ENCODE peak calls at places on chromosomes 7 and 10, in four cellular contexts. One of them, this sample, is unnamed.
A peak's percentile ranks its signal among the peaks of the same experiment; 100 is the strongest.

GRCh38 chr10:26372513-26373354 is 65.4 kb upstream of the APBB1IP start:
- DNase-seq in IMR-90: no peak
- DNase-seq in H9: no peak
- DNase-seq in mesendoderm: no peak
- DNase-seq in this sample: no peak

GRCh38 chr10:23081891-23082290 is 13.5 kb upstream of the MSRB2 start:
- DNase-seq in IMR-90: peak; percentile 9
- DNase-seq in H9: no peak
- DNase-seq in mesendoderm: peak; percentile 56
- DNase-seq in this sample: no peak

GRCh38 chr7:37409456-37409855 is 39.2 kb downstream of the ELMO1 start:
- DNase-seq in IMR-90: no peak
- DNase-seq in H9: no peak
- DNase-seq in mesendoderm: no peak
- DNase-seq in this sample: no peak

GRCh38 chr7:98202367-98203195 is 8.7 kb upstream of the BHLHA15 start:
- DNase-seq in IMR-90: no peak
- DNase-seq in H9: no peak
- DNase-seq in mesendoderm: no peak
- DNase-seq in this sample: no peak

GRCh38 chr10:44756235-44756634 is 154.9 kb upstream of the TMEM72 start:
- DNase-seq in IMR-90: peak; percentile 82
- DNase-seq in H9: no peak
- DNase-seq in mesendoderm: no peak
- DNase-seq in this sample: no peak

GRCh38 chr7:100441641-100442535 is 5.6 kb upstream of the PPP1R35 start:
- DNase-seq in IMR-90: no peak
- DNase-seq in H9: no peak
- DNase-seq in mesendoderm: no peak
- DNase-seq in this sample: no peak

GRCh38 chr7:150695654-150696053 is 10.1 kb downstream of the GIMAP2 start:
- DNase-seq in IMR-90: no peak
- DNase-seq in H9: no peak
- DNase-seq in mesendoderm: no peak
- DNase-seq in this sample: no peak

GRCh38 chr7:76020031-76020714 is 25.8 kb upstream of the TMEM120A start:
- DNase-seq in IMR-90: peak; percentile 54
- DNase-seq in H9: peak; percentile 71
- DNase-seq in mesendoderm: peak; percentile 73
- DNase-seq in this sample: peak; percentile 90

GRCh38 chr10:129993621-129994020 is 29.5 kb upstream of the EBF3 start:
- DNase-seq in IMR-90: peak; percentile 56
- DNase-seq in H9: no peak
- DNase-seq in mesendoderm: peak; percentile 16
- DNase-seq in this sample: no peak

GRCh38 chr10:130479906-130480305 is 343.7 kb downstream of the GLRX3 start:
- DNase-seq in IMR-90: no peak
- DNase-seq in H9: no peak
- DNase-seq in mesendoderm: no peak
- DNase-seq in this sample: no peak

GRCh38 chr10:11823989-11824346 is 812 bp downstream of the PROSER2 start:
- DNase-seq in IMR-90: peak; percentile 15
- DNase-seq in H9: no peak
- DNase-seq in mesendoderm: no peak
- DNase-seq in this sample: no peak

GRCh38 chr10:75632750-75633462 is 201.5 kb downstream of the LRMDA start:
- DNase-seq in IMR-90: no peak
- DNase-seq in H9: no peak
- DNase-seq in mesendoderm: no peak
- DNase-seq in this sample: no peak

GRCh38 chr10:75634947-75635346 is 203.5 kb downstream of the LRMDA start:
- DNase-seq in IMR-90: no peak
- DNase-seq in H9: no peak
- DNase-seq in mesendoderm: no peak
- DNase-seq in this sample: no peak

GRCh38 chr10:75633568-75633967 is 202.1 kb downstream of the LRMDA start:
- DNase-seq in IMR-90: no peak
- DNase-seq in H9: no peak
- DNase-seq in mesendoderm: no peak
- DNase-seq in this sample: no peak

GRCh38 chr10:75630746-75631145 is 199.3 kb downstream of the LRMDA start:
- DNase-seq in IMR-90: no peak
- DNase-seq in H9: no peak
- DNase-seq in mesendoderm: no peak
- DNase-seq in this sample: no peak
- H3K56ac ChIP-seq in IMR-90: no peak overlapping the region
- H3K56ac ChIP-seq in H9: no peak overlapping the region
- H3K56ac ChIP-seq in mesendoderm: no peak overlapping the region
- H3K56ac ChIP-seq in this sample: no peak overlapping the region

GRCh38 chr7:666454-667292 is 59.8 kb upstream of the DNAAF5 start:
- DNase-seq in IMR-90: no peak
- DNase-seq in H9: no peak
- DNase-seq in mesendoderm: no peak
- DNase-seq in this sample: no peak
- H3K56ac ChIP-seq in IMR-90: no peak overlapping the region
- H3K56ac ChIP-seq in H9: no peak overlapping the region
- H3K56ac ChIP-seq in mesendoderm: no peak overlapping the region
- H3K56ac ChIP-seq in this sample: peak overlapping the region; percentile 97

GRCh38 chr7:134804854-134805253 is 25.4 kb downstream of the CALD1 start:
- DNase-seq in IMR-90: peak; percentile 38
- DNase-seq in H9: no peak
- DNase-seq in mesendoderm: no peak
- DNase-seq in this sample: no peak

GRCh38 chr7:134804351-134804750 is 24.9 kb downstream of the CALD1 start:
- DNase-seq in IMR-90: peak; percentile 69
- DNase-seq in H9: no peak
- DNase-seq in mesendoderm: peak; percentile 80
- DNase-seq in this sample: no peak

GRCh38 chr7:134809611-134810010 is 30.2 kb downstream of the CALD1 start:
- DNase-seq in IMR-90: no peak
- DNase-seq in H9: no peak
- DNase-seq in mesendoderm: no peak
- DNase-seq in this sample: no peak

GRCh38 chr7:134802762-134803161 is 23.3 kb downstream of the CALD1 start:
- DNase-seq in IMR-90: no peak
- DNase-seq in H9: no peak
- DNase-seq in mesendoderm: no peak
- DNase-seq in this sample: no peak

DNA sequence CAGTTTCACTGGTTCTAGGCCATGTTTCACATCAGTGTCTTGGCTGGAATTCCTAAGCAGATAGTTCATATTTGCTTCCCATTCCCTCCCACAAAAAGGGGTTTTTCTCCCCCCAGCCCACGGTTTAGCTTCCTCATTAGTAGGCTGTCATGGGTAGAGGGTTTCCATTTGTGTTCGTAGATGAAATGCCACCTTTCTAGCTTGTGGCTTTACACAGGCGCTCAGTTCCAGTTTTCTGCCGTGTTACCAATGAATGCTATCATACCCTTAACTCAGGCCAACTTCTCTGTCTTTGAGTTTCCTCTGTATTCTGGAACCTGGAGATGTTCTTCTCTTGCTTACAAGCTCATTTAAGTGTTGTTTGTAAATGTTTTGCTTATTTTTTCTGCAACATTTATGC is 26.8 kb downstream of the CALD1 start:
- DNase-seq in IMR-90: no peak
- DNase-seq in H9: no peak
- DNase-seq in mesendoderm: no peak
- DNase-seq in this sample: no peak
- H3K56ac ChIP-seq in IMR-90: no peak overlapping the region
- H3K56ac ChIP-seq in H9: no peak overlapping the region
- H3K56ac ChIP-seq in mesendoderm: no peak overlapping the region
- H3K56ac ChIP-seq in this sample: no peak overlapping the region

GRCh38 chr10:1410469-1411395 is 326.6 kb downstream of the ADARB2 start:
- DNase-seq in IMR-90: no peak
- DNase-seq in H9: no peak
- DNase-seq in mesendoderm: no peak
- DNase-seq in this sample: no peak

GRCh38 chr10:1410032-1410431 is 327.3 kb downstream of the ADARB2 start:
- DNase-seq in IMR-90: no peak
- DNase-seq in H9: no peak
- DNase-seq in mesendoderm: no peak
- DNase-seq in this sample: no peak

GRCh38 chr10:1412531-1413189 is 324.7 kb downstream of the ADARB2 start:
- DNase-seq in IMR-90: no peak
- DNase-seq in H9: no peak
- DNase-seq in mesendoderm: no peak
- DNase-seq in this sample: no peak

GRCh38 chr10:1411956-1412355 is 325.4 kb downstream of the ADARB2 start:
- DNase-seq in IMR-90: no peak
- DNase-seq in H9: no peak
- DNase-seq in mesendoderm: no peak
- DNase-seq in this sample: no peak

GRCh38 chr10:1411451-1411850 is 325.9 kb downstream of the ADARB2 start:
- DNase-seq in IMR-90: no peak
- DNase-seq in H9: no peak
- DNase-seq in mesendoderm: no peak
- DNase-seq in this sample: no peak
- H3K56ac ChIP-seq in IMR-90: no peak overlapping the region
- H3K56ac ChIP-seq in H9: no peak overlapping the region
- H3K56ac ChIP-seq in mesendoderm: no peak overlapping the region
- H3K56ac ChIP-seq in this sample: no peak overlapping the region

DNA sequence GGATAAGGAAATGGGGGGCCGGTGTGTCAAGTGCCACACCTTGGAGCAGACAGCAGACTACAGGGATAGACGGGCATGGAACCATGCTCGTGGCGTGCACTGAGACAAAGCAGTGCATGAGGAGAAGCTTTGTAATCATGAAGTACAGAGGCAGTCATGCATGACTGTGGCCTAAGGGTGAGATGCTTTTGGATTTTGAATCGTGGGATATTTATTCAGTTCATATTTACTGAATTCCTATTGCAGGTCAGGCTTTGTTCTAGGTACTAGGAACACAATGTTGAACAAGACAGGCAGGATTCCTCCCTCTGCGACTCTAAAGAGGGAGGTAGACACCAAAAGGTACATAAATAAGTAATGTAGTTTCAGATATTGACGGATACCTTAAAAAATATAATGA is 597.6 kb downstream of the PARD3 start:
- DNase-seq in IMR-90: no peak
- DNase-seq in H9: no peak
- DNase-seq in mesendoderm: no peak
- DNase-seq in this sample: no peak
- H3K56ac ChIP-seq in IMR-90: no peak overlapping the region
- H3K56ac ChIP-seq in H9: no peak overlapping the region
- H3K56ac ChIP-seq in mesendoderm: no peak overlapping the region
- H3K56ac ChIP-seq in this sample: no peak overlapping the region

GRCh38 chr10:1362589-1363465 is 306.6 kb downstream of the WDR37 start:
- DNase-seq in IMR-90: no peak
- DNase-seq in H9: no peak
- DNase-seq in mesendoderm: no peak
- DNase-seq in this sample: no peak

GRCh38 chr10:1365540-1366082 is 309.4 kb downstream of the WDR37 start:
- DNase-seq in IMR-90: no peak
- DNase-seq in H9: no peak
- DNase-seq in mesendoderm: no peak
- DNase-seq in this sample: peak; percentile 8

GRCh38 chr10:1361411-1362105 is 305.4 kb downstream of the WDR37 start:
- DNase-seq in IMR-90: no peak
- DNase-seq in H9: no peak
- DNase-seq in mesendoderm: no peak
- DNase-seq in this sample: no peak

GRCh38 chr10:1364151-1364910 is 308.1 kb downstream of the WDR37 start:
- DNase-seq in IMR-90: no peak
- DNase-seq in H9: no peak
- DNase-seq in mesendoderm: no peak
- DNase-seq in this sample: peak; percentile 4

GRCh38 chr10:1363466-1364121 is 307.4 kb downstream of the WDR37 start:
- DNase-seq in IMR-90: no peak
- DNase-seq in H9: no peak
- DNase-seq in mesendoderm: no peak
- DNase-seq in this sample: peak; percentile 44
- H3K56ac ChIP-seq in IMR-90: no peak overlapping the region
- H3K56ac ChIP-seq in H9: no peak overlapping the region
- H3K56ac ChIP-seq in mesendoderm: no peak overlapping the region
- H3K56ac ChIP-seq in this sample: no peak overlapping the region

GRCh38 chr7:2098496-2098895 is 134.2 kb downstream of the MAD1L1 start:
- DNase-seq in IMR-90: no peak
- DNase-seq in H9: no peak
- DNase-seq in mesendoderm: no peak
- DNase-seq in this sample: no peak
- H3K56ac ChIP-seq in IMR-90: no peak overlapping the region
- H3K56ac ChIP-seq in H9: no peak overlapping the region
- H3K56ac ChIP-seq in mesendoderm: no peak overlapping the region
- H3K56ac ChIP-seq in this sample: no peak overlapping the region

This sample was measured in H1.